ENCODE peak calls at places on chromosomes 1 and 21, in eight cellular contexts. L is activated naive CD8-positive, alpha-beta T cell treated with anti-CD3 and anti-CD28 coated beads for 36 hours; X is activated CD4-positive, alpha-beta T cell treated with anti-CD3 and anti-CD28 coated beads for 24 hours; A is Right ventricle myocardium superior; H is kidney tubule cell; S is iris pigment epithelial cell; I is body of pancreas; C is stimulated activated CD8-positive, alpha-beta memory T cell treated with anti-CD3 and anti-CD28 coated beads, Interleukin-4, amount 100 ng/mL, for 4 hours. M is an unnamed sample.

GRCh38 chr1:93448983-93449805 is 1.3 kb downstream of the FNBP1L start:
- DNase-seq in L (no peak), C (no peak), A (no peak), X (no peak), S (peak), H (peak), I (peak), M (peak)

GRCh38 chr1:3426956-3427535 is 27.4 kb upstream of the ARHGEF16 start:
- DNase-seq in X (no peak), H (no peak), C (no peak), I (no peak), A (peak), L (no peak), S (no peak), M (no peak)

GRCh38 chr21:33302055-33302454 is 22.7 kb upstream of the IFNAR1 start:
- DNase-seq in S (no peak), C (no peak), I (no peak), L (no peak), H (peak), A (no peak), X (no peak), M (no peak)

GRCh38 chr21:27695246-27695645 is 728.4 kb upstream of the ADAMTS5 start:
- DNase-seq in H (no peak), A (no peak), L (no peak), X (no peak), C (no peak), S (no peak), I (no peak), M (no peak)

GRCh38 chr1:231934797-231935196 is 308.2 kb downstream of the DISC1 start:
- DNase-seq in L (no peak), A (no peak), C (no peak), S (peak), I (peak), X (no peak), H (no peak), M (peak)

GRCh38 chr1:43666608-43667007 is 16.7 kb downstream of the KDM4A start:
- DNase-seq in I (no peak), H (no peak), S (no peak), X (no peak), C (no peak), A (no peak), L (no peak), M (peak)

GRCh38 chr1:66405046-66405445 is 128.9 kb upstream of the SGIP1 start:
- DNase-seq in L (no peak), H (no peak), C (no peak), I (no peak), A (no peak), S (no peak), X (no peak), M (no peak)

GRCh38 chr21:14487490-14488432 is 58.4 kb downstream of the SAMSN1 start:
- DNase-seq in X (no peak), I (no peak), L (no peak), C (no peak), S (no peak), H (no peak), A (no peak), M (no peak)

GRCh38 chr1:48466594-48466993 is 5.4 kb downstream of the SPATA6 start:
- DNase-seq in X (no peak), L (no peak), A (no peak), S (no peak), H (no peak), I (no peak), C (no peak), M (no peak)

GRCh38 chr1:234656981-234657651 is 47.1 kb upstream of the IRF2BP2 start:
- DNase-seq in L (no peak), X (no peak), A (no peak), I (peak), H (peak), C (no peak), S (peak), M (peak)

GRCh38 chr1:234611799-234612351 is 1.9 kb upstream of the IRF2BP2 start:
- DNase-seq in H (peak), I (peak), L (peak), A (peak), X (no peak), S (no peak), C (no peak), M (no peak)

GRCh38 chr1:208036177-208036808 is 125.4 kb upstream of the CD34 start:
- DNase-seq in L (no peak), A (no peak), H (peak), C (no peak), X (no peak), I (peak), S (peak), M (no peak)

GRCh38 chr1:182556279-182556678 is 32.8 kb downstream of the RNASEL start:
- DNase-seq in C (no peak), X (no peak), A (no peak), H (peak), I (no peak), S (no peak), L (no peak), M (peak)

GRCh38 chr1:7298749-7299151 is 472.3 kb upstream of the VAMP3 start:
- DNase-seq in C (no peak), A (no peak), S (peak), L (no peak), X (no peak), H (peak), I (no peak), M (no peak)

GRCh38 chr1:156667610-156667967 is 9.6 kb downstream of the NES start:
- DNase-seq in A (peak), L (no peak), S (no peak), H (no peak), I (no peak), C (no peak), X (no peak), M (no peak)

GRCh38 chr1:19710825-19711611 is 46.3 kb downstream of the HTR6 start:
- DNase-seq in X (no peak), C (no peak), I (no peak), L (peak), S (no peak), H (no peak), A (no peak), M (no peak)

GRCh38 chr1:183983371-183984105 is 54.0 kb downstream of the COLGALT2 start:
- DNase-seq in X (no peak), C (no peak), A (no peak), L (no peak), I (no peak), H (no peak), S (no peak), M (no peak)

GRCh38 chr1:63497577-63497976 is 25.4 kb downstream of the ITGB3BP start:
- DNase-seq in C (no peak), L (no peak), H (no peak), S (no peak), X (no peak), A (no peak), I (no peak), M (no peak)

GRCh38 chr1:41639332-41639936 is 155.0 kb upstream of the EDN2 start:
- DNase-seq in A (no peak), C (peak), X (peak), H (peak), L (peak), S (peak), I (no peak), M (peak)

GRCh38 chr1:220696863-220697231 is 6.7 kb downstream of the C1orf115 start:
- DNase-seq in I (no peak), S (peak), L (no peak), X (no peak), A (no peak), C (no peak), H (peak), M (no peak)

GRCh38 chr1:225917536-225917935 is 6.5 kb downstream of the PYCR2 start:
- DNase-seq in L (no peak), A (peak), S (peak), X (no peak), I (no peak), C (no peak), H (no peak), M (peak)

GRCh38 chr21:46317710-46318463 is 5.8 kb downstream of the C21orf58 start:
- DNase-seq in C (no peak), S (no peak), H (peak), I (peak), L (no peak), X (no peak), A (peak), M (no peak)

GRCh38 chr1:20327467-20327866 is 36.8 kb downstream of the VWA5B1 start:
- DNase-seq in C (no peak), L (no peak), X (no peak), I (no peak), A (no peak), S (no peak), H (no peak), M (no peak)

GRCh38 chr1:89519779-89520358 is 4.8 kb upstream of the LRRC8B start:
- DNase-seq in S (peak), A (no peak), L (peak), H (peak), X (no peak), I (peak), C (no peak), M (peak)

GRCh38 chr1:205519541-205520131 is 15.2 kb downstream of the CDK18 start:
- DNase-seq in C (no peak), X (no peak), S (no peak), H (no peak), I (no peak), A (no peak), L (no peak), M (no peak)

GRCh38 chr1:51215169-51215568 is 20.9 kb upstream of the RNF11 start:
- DNase-seq in H (no peak), S (no peak), I (no peak), C (no peak), L (no peak), X (no peak), A (no peak), M (peak)

GRCh38 chr1:21670956-21671902 is 2.1 kb upstream of the RAP1GAP start:
- DNase-seq in H (no peak), A (no peak), L (no peak), I (no peak), C (no peak), X (no peak), S (no peak), M (no peak)

GRCh38 chr21:42248241-42248640 is 29.3 kb downstream of the ABCG1 start:
- DNase-seq in X (no peak), A (peak), I (no peak), H (no peak), S (no peak), C (no peak), L (no peak), M (no peak)

M was measured in mammary epithelial cell.